ENCODE peak calls at places on chromosomes 13 and 19, in four cellular contexts. S is CD4-positive, CD25-positive, alpha-beta regulatory T cell; H is midbrain; J is RPMI7951. N is an unnamed sample.

GRCh38 chr19:39974377-39975155 is 3.6 kb downstream of the PSMC4 start:
- DNase-seq in S (no peak), H (no peak), J (no peak), N (no peak)

GRCh38 chr19:38669532-38669931 is 22.1 kb downstream of the ACTN4 start:
- DNase-seq in S (peak; percentile 69), H (no peak), J (no peak), N (no peak)

GRCh38 chr19:4409123-4409933 is 6.9 kb downstream of the CHAF1A start:
- DNase-seq in S (no peak), H (no peak), J (no peak), N (no peak)

GRCh38 chr13:109897988-109898623 is 111.7 kb upstream of the IRS2 start:
- DNase-seq in S (no peak), H (no peak), J (no peak), N (no peak)

GRCh38 chr13:90826688-90827087 is 520.8 kb upstream of the MIR17HG start:
- DNase-seq in S (no peak), H (no peak), J (no peak), N (no peak)

GRCh38 chr19:5560156-5560555 is 7.6 kb downstream of the TINCR start:
- DNase-seq in S (no peak), H (no peak), J (no peak), N (no peak)

GRCh38 chr19:45253396-45254027 is 2.4 kb downstream of the MARK4 start:
- DNase-seq in S (peak; percentile 42), H (no peak), J (peak; percentile 53), N (no peak)

GRCh38 chr19:3125900-3126524 is 9.8 kb upstream of the GNA15 start:
- DNase-seq in S (peak; percentile 58), H (no peak), J (peak; percentile 39), N (peak; percentile 40)

GRCh38 chr19:17579523-17580244 is 24.2 kb downstream of the COLGALT1 start:
- DNase-seq in S (no peak), H (no peak), J (peak; percentile 45), N (peak; percentile 37)

GRCh38 chr19:4815426-4816387 is 15.8 kb downstream of the TICAM1 start:
- DNase-seq in S (peak; percentile 84), H (peak; percentile 92), J (peak; percentile 93), N (peak; percentile 79)

GRCh38 chr13:91368101-91368500 is 20.6 kb downstream of the MIR17HG start:
- DNase-seq in S (no peak), H (no peak), J (no peak), N (no peak)

GRCh38 chr19:6125571-6125989 is 9.9 kb upstream of the ACSBG2 start:
- DNase-seq in S (peak; percentile 84), H (peak; percentile 33), J (peak; percentile 73), N (peak; percentile 62)

GRCh38 chr13:29754486-29754806 is 96.0 kb downstream of the UBL3 start:
- DNase-seq in S (peak; percentile 30), H (no peak), J (peak; percentile 81), N (peak; percentile 42)

GRCh38 chr13:30105381-30105780 is 202.0 kb downstream of the KATNAL1 start:
- DNase-seq in S (no peak), H (no peak), J (peak; percentile 35), N (no peak)

GRCh38 chr19:53237114-53237777 is 17.4 kb downstream of the ZNF677 start:
- DNase-seq in S (no peak), H (no peak), J (no peak), N (no peak)

GRCh38 chr13:50129923-50130685 is 114.9 kb downstream of the KCNRG start:
- DNase-seq in S (peak; percentile 51), H (no peak), J (peak; percentile 53), N (no peak)

GRCh38 chr13:109155301-109155761 is 525.9 kb downstream of the MYO16 start:
- DNase-seq in S (no peak), H (no peak), J (no peak), N (peak; percentile 57)

GRCh38 chr13:83780201-83780600 is 102.1 kb downstream of the SLITRK1 start:
- DNase-seq in S (peak; percentile 0), H (no peak), J (no peak), N (peak; percentile 52)

GRCh38 chr19:53908106-53908932 is 759 bp upstream of the CACNG7 start:
- DNase-seq in S (peak; percentile 43), H (peak; percentile 86), J (peak; percentile 53), N (peak; percentile 56)

GRCh38 chr19:48844472-48844871 is 8.2 kb upstream of the HSD17B14 start:
- DNase-seq in S (peak; percentile 36), H (no peak), J (peak; percentile 62), N (peak; percentile 74)

GRCh38 chr13:75704942-75705320 is 68.8 kb downstream of the LMO7 start:
- DNase-seq in S (no peak), H (no peak), J (peak; percentile 28), N (no peak)

GRCh38 chr13:107373551-107373950 is 805.6 kb upstream of the ARGLU1 start:
- DNase-seq in S (no peak), H (peak; percentile 66), J (peak; percentile 84), N (peak; percentile 94)

GRCh38 chr19:3336680-3337523 is 29.5 kb upstream of the NFIC start:
- DNase-seq in S (no peak), H (peak; percentile 78), J (peak; percentile 49), N (no peak)

GRCh38 chr19:23070353-23070781 is 46.5 kb upstream of the ZNF730 start:
- DNase-seq in S (peak; percentile 2), H (no peak), J (peak; percentile 64), N (peak; percentile 8)

GRCh38 chr13:110874508-110874960 is 40.3 kb downstream of the ANKRD10 start:
- DNase-seq in S (peak; percentile 55), H (peak; percentile 63), J (peak; percentile 76), N (peak; percentile 56)

N was measured in HT1080.